ENCODE peak calls at places on chromosomes 4 and X, in four cellular contexts. One of them, this sample, is unnamed.

GRCh38 chr4:78938868-78939666 is at the start of gene PAQR3:
- DNase-seq in K562: peak
- DNase-seq in HepG2: peak
- DNase-seq in H1: peak
- DNase-seq in this sample: peak

GRCh38 chrX:96004386-96004785 is 680.3 kb upstream of the DIAPH2 start:
- DNase-seq in K562: no peak
- DNase-seq in HepG2: no peak
- DNase-seq in H1: no peak
- DNase-seq in this sample: no peak

GRCh38 chr4:48033825-48034413 is 17.3 kb downstream of the NIPAL1 start:
- DNase-seq in K562: peak
- DNase-seq in HepG2: peak
- DNase-seq in H1: peak
- DNase-seq in this sample: peak

GRCh38 chrX:40996886-40997530 is 88.2 kb upstream of the USP9X start:
- DNase-seq in K562: peak
- DNase-seq in HepG2: peak
- DNase-seq in H1: no peak
- DNase-seq in this sample: peak

GRCh38 chrX:34365482-34365881 is 233.4 kb upstream of the FAM47A start:
- DNase-seq in K562: no peak
- DNase-seq in HepG2: no peak
- DNase-seq in H1: no peak
- DNase-seq in this sample: peak

GRCh38 chr4:71187399-71188196 is 151.2 kb upstream of the SLC4A4 start:
- DNase-seq in K562: no peak
- DNase-seq in HepG2: no peak
- DNase-seq in H1: peak
- DNase-seq in this sample: peak

GRCh38 chr4:163590609-163591264 is 96.2 kb downstream of the TMA16 start:
- DNase-seq in K562: no peak
- DNase-seq in HepG2: no peak
- DNase-seq in H1: no peak
- DNase-seq in this sample: no peak

GRCh38 chrX:103831342-103831802 is 685 bp downstream of the RAB9B start:
- DNase-seq in K562: peak
- DNase-seq in HepG2: no peak
- DNase-seq in H1: no peak
- DNase-seq in this sample: peak

GRCh38 chr4:110959041-110959643 is 336.3 kb upstream of the PITX2 start:
- DNase-seq in K562: no peak
- DNase-seq in HepG2: peak
- DNase-seq in H1: no peak
- DNase-seq in this sample: no peak

GRCh38 chr4:169050308-169050707 is 40.3 kb upstream of the CBR4 start:
- DNase-seq in K562: no peak
- DNase-seq in HepG2: no peak
- DNase-seq in H1: no peak
- DNase-seq in this sample: no peak

GRCh38 chrX:155246748-155247147 is 17.5 kb downstream of the RAB39B start:
- DNase-seq in K562: no peak
- DNase-seq in HepG2: no peak
- DNase-seq in H1: no peak
- DNase-seq in this sample: no peak

GRCh38 chr4:155899891-155900290 is 3.6 kb upstream of the TDO2 start:
- DNase-seq in K562: no peak
- DNase-seq in HepG2: no peak
- DNase-seq in H1: no peak
- DNase-seq in this sample: no peak

GRCh38 chr4:89290727-89291126 is 16.9 kb downstream of the GPRIN3 start:
- DNase-seq in K562: no peak
- DNase-seq in HepG2: no peak
- DNase-seq in H1: no peak
- DNase-seq in this sample: no peak

GRCh38 chrX:150692837-150693781 is at the start of gene MTMR1:
- DNase-seq in K562: peak
- DNase-seq in HepG2: no peak
- DNase-seq in H1: no peak
- DNase-seq in this sample: no peak

GRCh38 chr4:153564630-153565525 is 98.7 kb downstream of the TMEM131L start:
- DNase-seq in K562: no peak
- DNase-seq in HepG2: peak
- DNase-seq in H1: no peak
- DNase-seq in this sample: no peak

GRCh38 chr4:170030121-170030520 is 3.9 kb upstream of the MFAP3L start:
- DNase-seq in K562: no peak
- DNase-seq in HepG2: no peak
- DNase-seq in H1: no peak
- DNase-seq in this sample: no peak

GRCh38 chr4:113327513-113327912 is 278.1 kb downstream of the ANK2 start:
- DNase-seq in K562: no peak
- DNase-seq in HepG2: no peak
- DNase-seq in H1: no peak
- DNase-seq in this sample: no peak

GRCh38 chr4:78627046-78627965 is 75.7 kb downstream of the ANXA3 start:
- DNase-seq in K562: no peak
- DNase-seq in HepG2: no peak
- DNase-seq in H1: no peak
- DNase-seq in this sample: no peak

GRCh38 chrX:109776986-109777385 is 43.9 kb upstream of the ACSL4 start:
- DNase-seq in K562: no peak
- DNase-seq in HepG2: no peak
- DNase-seq in H1: no peak
- DNase-seq in this sample: no peak

GRCh38 chrX:47798861-47799260 is 37.8 kb upstream of the ZNF81 start:
- DNase-seq in K562: no peak
- DNase-seq in HepG2: no peak
- DNase-seq in H1: no peak
- DNase-seq in this sample: no peak

GRCh38 chrX:132615396-132616131 is 126.7 kb upstream of the MBNL3 start:
- DNase-seq in K562: peak
- DNase-seq in HepG2: peak
- DNase-seq in H1: peak
- DNase-seq in this sample: no peak

GRCh38 chr4:34157546-34157945 is 2086.8 kb downstream of the ARAP2 start:
- DNase-seq in K562: no peak
- DNase-seq in HepG2: no peak
- DNase-seq in H1: no peak
- DNase-seq in this sample: no peak

GRCh38 chrX:19740744-19741143 is 146.7 kb downstream of the SH3KBP1 start:
- DNase-seq in K562: no peak
- DNase-seq in HepG2: peak
- DNase-seq in H1: no peak
- DNase-seq in this sample: no peak

GRCh38 chrX:19735244-19735643 is 152.2 kb downstream of the SH3KBP1 start:
- DNase-seq in K562: no peak
- DNase-seq in HepG2: no peak
- DNase-seq in H1: no peak
- DNase-seq in this sample: no peak

GRCh38 chrX:19744231-19744630 is 143.2 kb downstream of the SH3KBP1 start:
- DNase-seq in K562: no peak
- DNase-seq in HepG2: peak
- DNase-seq in H1: no peak
- DNase-seq in this sample: no peak

GRCh38 chrX:19743386-19743785 is 144.0 kb downstream of the SH3KBP1 start:
- DNase-seq in K562: no peak
- DNase-seq in HepG2: no peak
- DNase-seq in H1: no peak
- DNase-seq in this sample: no peak

DNA sequence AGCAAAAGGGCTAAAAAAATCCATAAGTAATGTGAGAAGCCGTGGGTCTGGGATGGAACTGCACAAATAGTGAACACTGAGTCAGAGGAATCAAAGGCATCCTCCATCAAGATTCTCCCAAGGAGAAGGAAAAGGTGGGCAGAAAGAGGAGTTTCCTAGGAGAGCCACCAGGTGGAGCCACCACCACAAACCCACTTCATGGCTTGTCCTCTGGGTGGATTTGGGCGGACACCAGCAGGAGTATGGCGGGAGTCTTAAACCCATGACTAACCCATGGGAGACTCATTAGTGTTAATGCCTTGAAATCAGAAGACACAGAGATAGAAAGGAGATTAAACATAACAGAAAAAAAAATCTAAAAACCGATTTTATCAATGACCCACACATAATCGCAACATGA is 147.7 kb downstream of the SH3KBP1 start:
- DNase-seq in K562: peak
- DNase-seq in HepG2: peak
- DNase-seq in H1: peak
- DNase-seq in this sample: peak
- TF ChIP-seq MAFK in K562: no peak
- TF ChIP-seq MAFK in HepG2: no peak
- TF ChIP-seq MAFK in H1: no peak
- TF ChIP-seq MAFK in this sample: no peak

GRCh38 chr4:101357751-101358150 is 10.4 kb upstream of the PPP3CA start:
- DNase-seq in K562: no peak
- DNase-seq in HepG2: no peak
- DNase-seq in H1: no peak
- DNase-seq in this sample: no peak

GRCh38 chr4:101355246-101355645 is 7.9 kb upstream of the PPP3CA start:
- DNase-seq in K562: no peak
- DNase-seq in HepG2: no peak
- DNase-seq in H1: no peak
- DNase-seq in this sample: no peak

GRCh38 chr4:101356928-101357327 is 9.6 kb upstream of the PPP3CA start:
- DNase-seq in K562: no peak
- DNase-seq in HepG2: peak
- DNase-seq in H1: no peak
- DNase-seq in this sample: peak

DNA sequence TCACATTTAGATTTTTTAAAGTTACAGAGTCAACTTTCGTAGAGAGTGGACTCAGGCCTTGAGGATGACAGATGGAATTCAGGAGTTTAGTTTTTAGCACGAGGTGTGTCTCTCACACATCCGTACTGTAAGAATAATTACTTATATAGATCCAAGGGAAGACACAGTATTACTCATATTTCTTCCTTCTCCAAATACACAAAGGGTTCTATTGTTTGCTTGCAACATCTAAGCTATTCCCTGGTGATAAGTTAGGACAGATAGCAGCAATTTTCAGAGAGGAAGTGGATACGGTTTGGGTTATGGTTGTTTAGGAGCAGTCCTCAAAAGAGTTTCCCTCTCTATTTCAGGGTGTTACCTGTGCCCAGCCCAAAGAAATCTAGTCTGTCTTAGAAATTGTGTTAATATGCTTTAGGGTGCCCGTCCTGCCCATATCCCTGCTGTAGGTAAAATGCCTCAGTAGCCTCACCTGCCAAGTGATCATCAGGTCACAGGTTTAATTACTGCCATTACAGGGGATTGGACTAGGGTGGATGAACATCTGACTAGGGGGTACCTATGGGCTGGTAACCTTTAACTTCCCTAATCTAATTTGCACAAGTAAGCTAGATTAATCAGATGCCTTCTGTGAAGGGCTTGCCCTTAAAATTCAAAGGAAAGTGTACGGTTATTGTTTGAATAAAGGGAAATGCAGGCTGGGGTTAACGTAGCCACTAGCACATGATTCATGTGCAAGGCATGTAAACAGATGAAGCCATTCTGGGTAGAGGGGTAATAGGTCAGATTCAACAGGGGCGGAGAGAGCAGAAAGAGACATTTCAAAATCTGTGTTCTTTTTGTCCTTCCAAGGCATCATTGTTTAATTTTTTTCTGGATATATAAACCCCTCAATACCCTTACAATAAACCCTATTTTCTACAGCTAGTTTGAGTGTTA is 8.7 kb upstream of the PPP3CA start:
- DNase-seq in K562: no peak
- DNase-seq in HepG2: peak
- DNase-seq in H1: no peak
- DNase-seq in this sample: peak
- TF ChIP-seq KDM1A in K562: no peak
- TF ChIP-seq KDM1A in HepG2: no peak
- TF ChIP-seq KDM1A in H1: no peak
- TF ChIP-seq KDM1A in this sample: no peak

GRCh38 chrX:106931831-106932491 is 11.8 kb downstream of the CLDN2 start:
- DNase-seq in K562: no peak
- DNase-seq in HepG2: peak
- DNase-seq in H1: no peak
- DNase-seq in this sample: no peak
- TF ChIP-seq MAFK in K562: no peak
- TF ChIP-seq MAFK in HepG2: no peak
- TF ChIP-seq MAFK in H1: no peak
- TF ChIP-seq MAFK in this sample: no peak

GRCh38 chr4:150739591-150739990 is 157.6 kb downstream of the MAB21L2 start:
- DNase-seq in K562: no peak
- DNase-seq in HepG2: no peak
- DNase-seq in H1: no peak
- DNase-seq in this sample: no peak
- TF ChIP-seq KDM1A in K562: no peak
- TF ChIP-seq KDM1A in HepG2: no peak
- TF ChIP-seq KDM1A in H1: no peak
- TF ChIP-seq KDM1A in this sample: no peak